ENCODE peak calls at places on chromosomes 3 and 15, in seven cellular contexts. A, N, L, Y, B, V and U are unnamed samples. For H3K4me1, the result is how much of the 10 kb centered on the place peaks cover.

GRCh38 chr15:67174864-67175573 is 79.4 kb downstream of the AAGAB start:
- DNase-seq in A (no peak), N (no peak), L (no peak), Y (no peak), B (no peak), V (peak), U (no peak)

GRCh38 chr15:63054985-63055384 is 12.4 kb downstream of the TPM1 start:
- DNase-seq in A (no peak), N (no peak), L (no peak), Y (no peak), B (no peak), V (no peak), U (no peak)

GRCh38 chr3:149120051-149120972 is 9.1 kb upstream of the HPS3 start:
- DNase-seq in A (no peak), N (no peak), L (no peak), Y (no peak), B (no peak), V (no peak), U (no peak)

GRCh38 chr3:73422556-73422955 is 202.2 kb downstream of the PDZRN3 start:
- DNase-seq in A (no peak), N (no peak), L (no peak), Y (no peak), B (no peak), V (no peak), U (no peak)

GRCh38 chr3:31008986-31009385 is 114.5 kb upstream of the GADL1 start:
- DNase-seq in A (no peak), N (no peak), L (no peak), Y (no peak), B (no peak), V (no peak), U (no peak)

GRCh38 chr15:61681676-61682075 is 378.6 kb downstream of the VPS13C start:
- DNase-seq in A (no peak), N (no peak), L (no peak), Y (no peak), B (no peak), V (no peak), U (no peak)

GRCh38 chr3:65604863-65605526 is 433.7 kb downstream of the MAGI1 start:
- DNase-seq in A (no peak), N (no peak), L (no peak), Y (no peak), B (no peak), V (no peak), U (no peak)

GRCh38 chr15:31365655-31366127 is 39.1 kb downstream of the KLF13 start:
- DNase-seq in A (peak), N (peak), L (peak), Y (no peak), B (peak), V (no peak), U (peak)

GRCh38 chr3:29203846-29204245 is 77.0 kb upstream of the RBMS3 start:
- DNase-seq in A (no peak), N (no peak), L (no peak), Y (no peak), B (no peak), V (no peak), U (no peak)

GRCh38 chr3:189839576-189839975 is 208.4 kb downstream of the TP63 start:
- DNase-seq in A (no peak), N (no peak), L (no peak), Y (no peak), B (no peak), V (no peak), U (no peak)

GRCh38 chr3:184942735-184943134 is 130.8 kb downstream of the VPS8 start:
- DNase-seq in A (no peak), N (no peak), L (no peak), Y (no peak), B (no peak), V (no peak), U (no peak)

GRCh38 chr3:126434264-126434590 is 39.5 kb downstream of the CFAP100 start:
- DNase-seq in A (no peak), N (no peak), L (no peak), Y (peak), B (no peak), V (no peak), U (no peak)

GRCh38 chr3:126432361-126432760 is 37.7 kb downstream of the CFAP100 start:
- DNase-seq in A (no peak), N (no peak), L (no peak), Y (no peak), B (no peak), V (no peak), U (no peak)

GRCh38 chr3:126431103-126431534 is 36.4 kb downstream of the CFAP100 start:
- DNase-seq in A (no peak), N (no peak), L (no peak), Y (no peak), B (no peak), V (no peak), U (no peak)

GRCh38 chr3:126433496-126434263 is 39.0 kb downstream of the CFAP100 start:
- DNase-seq in A (no peak), N (peak), L (peak), Y (peak), B (no peak), V (no peak), U (no peak)

GRCh38 chr3:126432901-126433480 is 38.3 kb downstream of the CFAP100 start:
- DNase-seq in A (peak), N (no peak), L (no peak), Y (no peak), B (no peak), V (no peak), U (no peak)
- H3K27ac ChIP-seq in A (no peak), N (peak), L (no peak), Y (no peak), B (no peak), V (no peak), U (no peak)

GRCh38 chr3:64514889-64515288 is 172.9 kb downstream of the ADAMTS9 start:
- DNase-seq in A (no peak), N (no peak), L (peak), Y (no peak), B (no peak), V (no peak), U (no peak)

GRCh38 chr3:64520334-64520733 is 167.5 kb downstream of the ADAMTS9 start:
- DNase-seq in A (no peak), N (no peak), L (no peak), Y (no peak), B (no peak), V (no peak), U (no peak)

GRCh38 chr3:64523324-64523723 is 164.5 kb downstream of the ADAMTS9 start:
- DNase-seq in A (no peak), N (no peak), L (no peak), Y (no peak), B (no peak), V (no peak), U (no peak)

GRCh38 chr3:64518950-64519349 is 168.8 kb downstream of the ADAMTS9 start:
- DNase-seq in A (no peak), N (no peak), L (no peak), Y (no peak), B (no peak), V (no peak), U (no peak)

DNA sequence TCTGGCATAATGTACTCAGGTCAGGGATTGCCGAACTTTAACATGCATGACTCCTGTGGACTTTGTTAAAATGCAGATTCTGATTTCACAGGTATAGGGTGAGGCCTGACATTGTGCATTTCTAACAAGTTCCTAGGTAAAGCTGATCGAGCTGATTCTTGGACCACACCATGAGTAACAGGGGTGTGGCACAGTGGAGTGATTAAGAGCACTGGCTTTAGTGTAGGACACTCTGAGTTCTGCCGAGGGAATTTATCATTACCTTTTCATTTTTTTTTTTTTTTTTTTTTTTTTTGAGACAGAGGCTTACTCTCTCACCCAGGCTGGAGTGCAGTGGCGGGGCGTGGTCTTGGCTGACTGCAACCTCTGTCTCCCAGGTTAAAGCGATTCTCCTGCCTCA is 169.3 kb downstream of the ADAMTS9 start:
- DNase-seq in A (no peak), N (no peak), L (no peak), Y (no peak), B (no peak), V (no peak), U (no peak)
- H3K4me1 ChIP-seq in A (under half), N (under half), L (under half), Y (under half), B (under half), V (under half), U (under half)

GRCh38 chr15:84079885-84080777 is 155.4 kb upstream of the GOLGA6L4 start:
- DNase-seq in A (peak), N (peak), L (peak), Y (no peak), B (peak), V (no peak), U (peak)
- H3K4me3 ChIP-seq in A (peak), N (peak), L (peak), Y (peak), B (no peak), V (no peak), U (peak)

DNA sequence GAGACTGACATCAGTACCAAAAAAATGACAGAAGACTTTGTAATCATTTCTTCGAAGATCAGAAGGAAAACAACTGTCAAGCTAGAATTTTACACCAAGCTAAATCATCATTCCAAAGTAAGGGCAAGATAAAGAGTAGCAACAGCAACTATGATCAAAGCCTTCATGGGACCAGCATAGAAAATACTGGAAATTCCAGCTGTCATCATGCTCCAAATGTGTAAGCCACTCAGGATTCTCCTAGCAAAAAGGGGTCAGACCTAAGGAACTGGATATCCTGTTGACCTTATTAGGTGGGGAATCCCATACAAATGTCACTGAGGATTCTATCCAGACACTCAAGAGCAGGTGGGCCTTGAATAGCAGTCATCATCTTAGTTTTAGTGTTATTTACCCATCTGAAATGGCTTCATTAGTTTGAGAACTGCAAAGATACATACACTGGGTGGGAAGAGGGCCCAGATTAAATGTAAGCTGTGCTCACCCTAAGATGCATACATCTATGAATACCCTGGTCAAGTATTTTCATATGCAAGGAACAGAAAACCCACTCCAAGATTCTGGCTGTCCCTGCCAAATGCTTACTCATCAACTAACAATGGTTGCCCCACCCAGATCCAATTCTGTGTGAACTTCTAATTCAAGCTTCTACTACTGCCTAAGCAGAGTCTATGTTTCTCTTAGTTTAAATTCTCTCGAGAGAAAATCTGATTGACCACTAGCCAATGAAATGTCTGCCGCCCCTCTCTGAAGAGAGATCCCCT is 33.5 kb downstream of the CLDN18 start:
- DNase-seq in A (no peak), N (no peak), L (no peak), Y (no peak), B (no peak), V (no peak), U (no peak)
- H3K27ac ChIP-seq in A (no peak), N (no peak), L (no peak), Y (no peak), B (no peak), V (no peak), U (no peak)

GRCh38 chr3:14424711-14425573 is 22.5 kb downstream of the SLC6A6 start:
- DNase-seq in A (peak), N (no peak), L (no peak), Y (no peak), B (peak), V (no peak), U (no peak)
- H3K4me1 ChIP-seq in A (half or more), N (half or more), L (under half), Y (under half), B (under half), V (half or more), U (under half)

DNA sequence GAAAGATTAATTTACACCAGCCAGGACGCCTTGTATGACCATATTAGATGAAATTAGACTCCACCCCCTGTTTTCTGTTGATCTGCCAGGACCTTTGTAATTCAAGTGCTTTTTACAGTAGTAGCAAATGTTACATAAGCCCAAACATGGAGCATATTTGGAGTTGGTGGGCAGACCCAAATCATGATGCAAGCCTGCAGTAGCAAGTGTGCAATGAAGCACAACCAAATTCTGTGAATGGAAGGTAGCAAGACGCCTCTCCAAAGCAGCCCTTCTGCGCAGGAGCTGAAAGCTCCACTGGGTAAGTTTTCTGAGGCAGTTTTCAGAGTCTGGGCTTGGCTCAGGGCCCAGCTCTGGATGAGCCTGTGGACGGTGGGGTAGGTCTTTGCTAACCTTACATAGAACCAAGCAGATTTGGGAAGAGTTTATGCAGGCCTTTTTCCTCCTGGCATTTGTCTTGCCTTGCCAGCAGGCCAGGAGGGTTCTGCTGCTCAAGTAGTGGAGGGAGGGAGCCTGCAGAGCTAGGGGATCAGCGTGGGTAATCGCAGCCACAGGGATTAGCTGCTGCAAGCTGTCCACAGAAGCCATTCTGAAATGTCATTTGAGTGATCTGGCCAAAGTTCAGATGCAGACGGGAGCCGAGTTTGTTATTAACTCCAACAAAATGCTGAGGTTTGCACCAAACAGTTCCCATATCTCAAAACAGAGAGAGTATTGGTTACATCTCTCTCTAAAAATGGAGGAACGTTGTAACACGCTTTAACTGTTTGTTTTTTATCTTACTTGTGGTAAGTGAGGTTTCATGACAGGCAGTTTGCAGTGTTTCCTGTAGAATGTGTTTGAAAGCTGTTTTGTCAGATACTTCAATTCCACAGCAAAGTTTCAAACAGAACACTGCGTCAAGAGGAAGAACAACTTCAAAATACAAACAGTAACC is 55.4 kb downstream of the PSMD6 start:
- DNase-seq in A (no peak), N (peak), L (peak), Y (no peak), B (peak), V (no peak), U (no peak)
- H3K4me3 ChIP-seq in A (peak), N (peak), L (no peak), Y (peak), B (no peak), V (no peak), U (peak)

GRCh38 chr3:113214917-113215595 is 3.7 kb downstream of the BOC start:
- DNase-seq in A (no peak), N (no peak), L (no peak), Y (no peak), B (no peak), V (no peak), U (no peak)
- H3K27ac ChIP-seq in A (no peak), N (no peak), L (no peak), Y (peak), B (peak), V (no peak), U (no peak)

GRCh38 chr15:68980786-68981185 is 33.7 kb upstream of the NOX5 start:
- DNase-seq in A (no peak), N (no peak), L (no peak), Y (no peak), B (no peak), V (no peak), U (no peak)
- H3K4me1 ChIP-seq in A (under half), N (under half), L (under half), Y (under half), B (under half), V (under half), U (under half)